ENCODE peak calls at places on chromosomes 4 and X, in four cellular contexts. E, U, M and G are unnamed samples. For H3K36me3, the result is how much of the 10 kb centered on the place peaks cover.

GRCh38 chr4:84051728-84052127 is 447.4 kb downstream of the NKX6-1 start:
- DNase-seq in E (no peak), U (no peak), M (no peak), G (no peak)

GRCh38 chr4:119132306-119132705 is 3.3 kb upstream of the MYOZ2 start:
- DNase-seq in U (no peak), E (no peak), M (no peak), G (no peak)

GRCh38 chr4:134327274-134328122 is 125.9 kb upstream of the PABPC4L start:
- DNase-seq in E (no peak), M (no peak), U (peak), G (no peak)

GRCh38 chrX:139194571-139195280 is 335.8 kb upstream of the F9 start:
- DNase-seq in U (no peak), E (no peak), M (no peak), G (no peak)

GRCh38 chr4:113921089-113921842 is 58.2 kb downstream of the ARSJ start:
- DNase-seq in U (no peak), E (no peak), M (no peak), G (no peak)

GRCh38 chr4:10098770-10099139 is 17.8 kb downstream of the WDR1 start:
- DNase-seq in M (no peak), E (no peak), U (no peak), G (no peak)

GRCh38 chrX:144732588-144732987 is 514.7 kb upstream of the SPANXN1 start:
- DNase-seq in E (no peak), M (no peak), U (peak), G (no peak)

GRCh38 chrX:34915463-34916225 is 27.0 kb upstream of the FAM47B start:
- DNase-seq in U (no peak), M (no peak), E (no peak), G (no peak)

GRCh38 chr4:75639124-75639695 is 8.9 kb upstream of the CDKL2 start:
- DNase-seq in M (no peak), U (no peak), E (no peak), G (no peak)

GRCh38 chr4:985123-985830 is 1.6 kb upstream of the IDUA start:
- DNase-seq in E (no peak), M (peak), U (peak), G (no peak)

GRCh38 chrX:39819921-39820849 is 277.6 kb downstream of the BCOR start:
- DNase-seq in M (no peak), U (no peak), E (no peak), G (no peak)

GRCh38 chr4:158768577-158769174 is at the start of gene FNIP2:
- DNase-seq in U (peak), E (peak), M (peak), G (no peak)

GRCh38 chrX:108165349-108166111 is 74.0 kb downstream of the ATG4A start:
- DNase-seq in E (no peak), M (no peak), U (peak), G (no peak)
- TF ChIP-seq CTCF in E (no peak), M (peak), U (peak), G (peak)

GRCh38 chr4:15378055-15378454 is 49.8 kb upstream of the C1QTNF7 start:
- DNase-seq in E (no peak), M (no peak), U (no peak), G (no peak)

GRCh38 chr4:15378493-15378892 is 49.3 kb upstream of the C1QTNF7 start:
- DNase-seq in M (no peak), E (no peak), U (no peak), G (no peak)

GRCh38 chr4:15382669-15383273 is 45.1 kb upstream of the C1QTNF7 start:
- DNase-seq in E (no peak), U (no peak), M (no peak), G (no peak)

GRCh38 chr4:15385515-15385914 is 42.3 kb upstream of the C1QTNF7 start:
- DNase-seq in E (no peak), U (no peak), M (no peak), G (no peak)

DNA sequence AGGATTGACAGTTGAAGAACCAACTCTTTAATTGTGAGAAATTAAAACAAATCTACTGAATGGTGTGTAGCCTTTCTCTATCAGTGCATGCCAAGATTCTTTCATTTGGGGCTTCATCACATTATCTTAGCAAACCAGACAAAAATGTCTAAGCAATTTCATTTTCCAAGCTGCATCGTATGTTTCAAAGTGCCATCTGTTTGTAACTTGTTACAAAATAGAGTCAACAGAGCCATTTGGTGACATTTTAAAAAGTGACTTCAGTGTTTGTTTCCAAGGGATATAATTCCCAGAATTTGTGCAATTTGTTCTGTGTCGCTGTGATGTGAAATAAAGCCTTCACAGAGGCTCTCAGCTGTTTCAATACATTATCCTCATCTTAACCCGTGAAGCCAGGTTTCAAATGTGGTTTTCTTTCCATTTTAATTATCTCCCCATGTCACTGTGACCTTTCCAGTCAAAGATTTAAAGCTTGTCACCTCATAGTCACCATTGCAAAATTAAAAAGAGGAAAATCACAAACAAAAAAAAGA is 46.0 kb upstream of the C1QTNF7 start:
- DNase-seq in U (no peak), E (no peak), M (no peak), G (no peak)
- H3K4me3 ChIP-seq in U (no peak), E (no peak), M (no peak), G (no peak)

GRCh38 chr4:121814756-121815155 is 8.9 kb downstream of the CCNA2 start:
- DNase-seq in E (no peak), U (no peak), M (no peak), G (no peak)
- H3K36me3 ChIP-seq in E (half or more), U (under half), M (half or more), G (under half)

DNA sequence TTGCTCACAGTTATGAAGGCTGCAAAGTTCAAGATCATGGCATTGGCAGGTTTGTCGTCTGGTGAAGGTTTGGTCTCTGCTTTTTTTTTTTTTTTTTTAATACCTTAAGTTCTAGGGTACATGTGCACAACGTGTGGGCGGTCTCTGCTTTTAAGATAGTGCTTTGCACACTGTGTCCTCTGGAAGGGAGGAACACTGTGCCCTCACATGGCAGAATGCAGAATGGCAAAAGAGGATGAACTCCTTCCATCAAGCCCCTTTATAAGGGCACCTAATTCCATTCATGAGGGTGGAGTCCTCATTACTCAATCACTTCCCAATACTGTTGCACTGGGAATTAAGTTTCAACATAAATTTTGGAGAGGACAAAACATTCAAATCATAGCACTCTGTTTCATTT is 101.4 kb downstream of the GLRA2 start:
- DNase-seq in E (no peak), U (no peak), M (no peak), G (no peak)
- TF ChIP-seq CTCF in E (no peak), U (no peak), M (no peak), G (no peak)

DNA sequence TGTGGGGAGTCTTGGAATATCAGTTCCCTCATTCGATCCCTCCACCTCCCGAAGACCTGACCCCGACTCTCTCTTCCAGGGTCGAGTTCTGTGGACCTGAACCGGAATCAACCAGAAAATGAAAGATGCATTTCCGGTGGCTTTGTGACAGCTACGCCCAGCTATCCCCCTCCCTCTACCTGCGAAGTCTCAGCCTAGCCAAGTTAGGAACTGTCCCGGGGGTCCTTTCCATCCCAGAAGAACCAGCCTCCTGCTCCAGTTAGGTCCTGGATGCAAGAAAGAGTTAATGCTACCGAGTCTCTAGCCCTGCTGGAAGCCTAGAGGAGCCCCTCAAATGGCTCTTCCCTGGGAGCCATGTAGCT is 13.4 kb upstream of the ETDC start:
- DNase-seq in E (no peak), U (no peak), M (no peak), G (no peak)
- H3K4me3 ChIP-seq in E (peak), U (no peak), M (peak), G (no peak)

GRCh38 chr4:7007944-7008343 is 35.2 kb upstream of the TADA2B start:
- DNase-seq in U (no peak), M (no peak), E (no peak), G (no peak)
- H3K36me3 ChIP-seq in U (under half), M (half or more), E (half or more), G (under half)

GRCh38 chr4:27666943-27667342 is 806.3 kb downstream of the STIM2 start:
- DNase-seq in M (no peak), E (no peak), U (no peak), G (no peak)
- TF ChIP-seq CTCF in M (peak), E (no peak), U (no peak), G (no peak)

GRCh38 chr4:107077192-107077591 is 41.1 kb upstream of the DKK2 start:
- DNase-seq in U (no peak), M (no peak), E (no peak), G (no peak)
- H3K4me3 ChIP-seq in U (no peak), M (no peak), E (no peak), G (no peak)

DNA sequence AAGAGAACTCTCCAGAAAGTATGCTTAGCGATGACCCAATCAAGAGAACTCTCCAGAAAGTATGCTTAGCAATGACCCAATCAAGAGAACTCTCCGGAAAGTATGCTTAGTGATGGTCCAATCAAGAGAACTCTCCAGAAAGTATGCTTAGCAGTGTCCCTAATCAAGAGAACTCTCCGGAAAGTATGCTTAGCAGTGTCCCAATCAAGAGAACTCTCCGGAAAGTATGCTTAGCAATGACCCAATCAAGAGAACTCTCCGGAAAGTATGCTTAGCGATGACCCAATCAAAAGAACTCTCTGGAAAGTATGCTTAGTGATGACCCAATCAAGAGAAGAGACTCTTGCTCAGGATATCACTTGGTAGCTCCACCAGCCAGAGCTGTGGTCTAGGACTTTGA is 92.5 kb downstream of the AFAP1 start:
- DNase-seq in E (no peak), U (no peak), M (no peak), G (no peak)
- H3K36me3 ChIP-seq in E (under half), U (under half), M (under half), G (under half)